ENCODE peak calls at places on chromosomes 12 and 14, in nine cellular contexts. L is esophagus squamous epithelium, X is endothelial cell of umbilical vein, Q is body of pancreas, W is adrenal gland, R is breast epithelium, S is thyroid gland, C is ovary, T is right lobe of liver. U is an unnamed sample. For H3K27me3, the result is how much of the 10 kb centered on the place peaks cover.

GRCh38 chr12:51521554-51522276 is 69.3 kb upstream of the SCN8A start:
- DNase-seq in L (no peak), X (peak), Q (no peak), W (no peak), R (no peak), S (no peak), C (no peak), T (no peak), U (no peak)

GRCh38 chr12:70960484-70960883 is 39.9 kb upstream of the PTPRR start:
- DNase-seq in L (no peak), X (no peak), Q (no peak), W (no peak), R (no peak), S (no peak), C (no peak), T (no peak), U (no peak)

GRCh38 chr12:12007713-12008231 is 63.0 kb upstream of the BCL2L14 start:
- DNase-seq in L (no peak), X (no peak), Q (no peak), W (no peak), R (no peak), S (no peak), C (no peak), T (no peak), U (no peak)

GRCh38 chr12:23949212-23950010 is at the start of gene SOX5:
- DNase-seq in L (no peak), X (peak), Q (peak), W (no peak), R (no peak), S (peak), C (peak), T (peak), U (peak)

GRCh38 chr12:107178776-107179175 is 85.4 kb upstream of the CRY1 start:
- DNase-seq in L (no peak), X (no peak), Q (no peak), W (no peak), R (no peak), S (no peak), C (no peak), T (no peak), U (no peak)

GRCh38 chr14:68846466-68846865 is 53.6 kb upstream of the ZFP36L1 start:
- DNase-seq in L (no peak), X (no peak), Q (no peak), W (no peak), R (no peak), S (no peak), C (no peak), T (no peak), U (no peak)

GRCh38 chr14:54048311-54048710 is 91.7 kb upstream of the BMP4 start:
- DNase-seq in L (no peak), X (no peak), Q (no peak), W (no peak), R (no peak), S (no peak), C (no peak), T (no peak), U (no peak)

GRCh38 chr12:121781751-121782615 is 11.5 kb downstream of the RHOF start:
- DNase-seq in L (no peak), X (no peak), Q (no peak), W (no peak), R (no peak), S (peak), C (no peak), T (no peak), U (no peak)

GRCh38 chr12:23217158-23217557 is 592.2 kb downstream of the ETNK1 start:
- DNase-seq in L (no peak), X (peak), Q (no peak), W (no peak), R (no peak), S (no peak), C (no peak), T (no peak), U (no peak)

GRCh38 chr12:106195638-106196037 is 52.2 kb downstream of the CKAP4 start:
- DNase-seq in L (no peak), X (no peak), Q (peak), W (peak), R (peak), S (peak), C (peak), T (peak), U (peak)

GRCh38 chr12:104357431-104357952 is 54.0 kb downstream of the EID3 start:
- DNase-seq in L (no peak), X (peak), Q (no peak), W (peak), R (no peak), S (no peak), C (no peak), T (no peak), U (no peak)

GRCh38 chr12:49111206-49111605 is 559 bp upstream of the LMBR1L start:
- DNase-seq in L (no peak), X (no peak), Q (no peak), W (no peak), R (no peak), S (no peak), C (no peak), T (no peak), U (no peak)

GRCh38 chr14:58238252-58239247 is 6.1 kb upstream of the PSMA3 start:
- DNase-seq in L (no peak), X (peak), Q (no peak), W (no peak), R (no peak), S (peak), C (peak), T (no peak), U (peak)

GRCh38 chr12:124347335-124347734 is 52.4 kb downstream of the RFLNA start:
- DNase-seq in L (no peak), X (no peak), Q (no peak), W (no peak), R (no peak), S (no peak), C (no peak), T (no peak), U (no peak)

GRCh38 chr14:101174522-101174838 is 271.0 kb upstream of the RTL1 start:
- DNase-seq in L (no peak), X (no peak), Q (no peak), W (no peak), R (no peak), S (peak), C (no peak), T (no peak), U (no peak)

GRCh38 chr12:76547526-76547925 is 12.0 kb downstream of the OSBPL8 start:
- DNase-seq in L (no peak), X (no peak), Q (no peak), W (no peak), R (no peak), S (no peak), C (no peak), T (no peak), U (no peak)

GRCh38 chr12:117686911-117687377 is 281.8 kb downstream of the KSR2 start:
- DNase-seq in L (no peak), X (peak), Q (peak), W (peak), R (no peak), S (peak), C (no peak), T (no peak), U (no peak)

GRCh38 chr12:126095748-126096510 is 1030.7 kb downstream of the AACS start:
- DNase-seq in L (no peak), X (no peak), Q (no peak), W (no peak), R (no peak), S (no peak), C (no peak), T (no peak), U (no peak)

GRCh38 chr14:20492486-20492885 is 12.9 kb upstream of the RNASE10 start:
- DNase-seq in L (no peak), X (no peak), Q (no peak), W (no peak), R (no peak), S (no peak), C (no peak), T (no peak), U (no peak)

GRCh38 chr12:57106021-57106708 is 5.0 kb downstream of the STAT6 start:
- DNase-seq in L (no peak), X (no peak), Q (no peak), W (no peak), R (no peak), S (no peak), C (peak), T (no peak), U (no peak)

GRCh38 chr12:21655594-21655993 is 2.0 kb downstream of the LDHB start:
- DNase-seq in L (no peak), X (no peak), Q (no peak), W (no peak), R (no peak), S (no peak), C (no peak), T (no peak), U (no peak)

GRCh38 chr14:65096323-65097089 is 5.8 kb downstream of the MAX start:
- DNase-seq in L (no peak), X (no peak), Q (no peak), W (no peak), R (no peak), S (no peak), C (no peak), T (no peak), U (no peak)

GRCh38 chr12:65534105-65534841 is 255.8 kb downstream of the MSRB3 start:
- DNase-seq in L (no peak), X (peak), Q (no peak), W (no peak), R (no peak), S (no peak), C (no peak), T (no peak), U (no peak)

GRCh38 chr12:65533177-65533883 is 254.8 kb downstream of the MSRB3 start:
- DNase-seq in L (no peak), X (peak), Q (no peak), W (no peak), R (no peak), S (no peak), C (no peak), T (no peak), U (no peak)

GRCh38 chr12:65532744-65533143 is 254.3 kb downstream of the MSRB3 start:
- DNase-seq in L (no peak), X (peak), Q (no peak), W (no peak), R (no peak), S (no peak), C (no peak), T (no peak), U (no peak)

GRCh38 chr12:65529771-65530435 is 251.4 kb downstream of the MSRB3 start:
- DNase-seq in L (no peak), X (no peak), Q (no peak), W (no peak), R (no peak), S (no peak), C (no peak), T (no peak), U (no peak)

GRCh38 chr12:65532162-65532561 is 253.7 kb downstream of the MSRB3 start:
- DNase-seq in L (no peak), X (no peak), Q (no peak), W (no peak), R (no peak), S (no peak), C (no peak), T (no peak), U (no peak)
- H3K27ac ChIP-seq in L (no peak), X (peak), Q (peak), W (no peak), R (no peak), S (no peak), C (no peak), T (no peak), U (no peak)

GRCh38 chr12:4911316-4911994 is 1.8 kb downstream of the KCNA1 start:
- DNase-seq in L (no peak), X (no peak), Q (no peak), W (no peak), R (no peak), S (peak), C (no peak), T (no peak), U (no peak)

GRCh38 chr12:4908694-4909396 is 860 bp upstream of the KCNA1 start:
- DNase-seq in L (no peak), X (no peak), Q (no peak), W (no peak), R (no peak), S (peak), C (no peak), T (no peak), U (no peak)

GRCh38 chr12:4910502-4911315 is 1.0 kb downstream of the KCNA1 start:
- DNase-seq in L (no peak), X (no peak), Q (no peak), W (no peak), R (no peak), S (peak), C (no peak), T (no peak), U (no peak)

GRCh38 chr12:4909397-4909733 is 340 bp upstream of the KCNA1 start:
- DNase-seq in L (no peak), X (no peak), Q (no peak), W (no peak), R (no peak), S (peak), C (no peak), T (no peak), U (no peak)

DNA sequence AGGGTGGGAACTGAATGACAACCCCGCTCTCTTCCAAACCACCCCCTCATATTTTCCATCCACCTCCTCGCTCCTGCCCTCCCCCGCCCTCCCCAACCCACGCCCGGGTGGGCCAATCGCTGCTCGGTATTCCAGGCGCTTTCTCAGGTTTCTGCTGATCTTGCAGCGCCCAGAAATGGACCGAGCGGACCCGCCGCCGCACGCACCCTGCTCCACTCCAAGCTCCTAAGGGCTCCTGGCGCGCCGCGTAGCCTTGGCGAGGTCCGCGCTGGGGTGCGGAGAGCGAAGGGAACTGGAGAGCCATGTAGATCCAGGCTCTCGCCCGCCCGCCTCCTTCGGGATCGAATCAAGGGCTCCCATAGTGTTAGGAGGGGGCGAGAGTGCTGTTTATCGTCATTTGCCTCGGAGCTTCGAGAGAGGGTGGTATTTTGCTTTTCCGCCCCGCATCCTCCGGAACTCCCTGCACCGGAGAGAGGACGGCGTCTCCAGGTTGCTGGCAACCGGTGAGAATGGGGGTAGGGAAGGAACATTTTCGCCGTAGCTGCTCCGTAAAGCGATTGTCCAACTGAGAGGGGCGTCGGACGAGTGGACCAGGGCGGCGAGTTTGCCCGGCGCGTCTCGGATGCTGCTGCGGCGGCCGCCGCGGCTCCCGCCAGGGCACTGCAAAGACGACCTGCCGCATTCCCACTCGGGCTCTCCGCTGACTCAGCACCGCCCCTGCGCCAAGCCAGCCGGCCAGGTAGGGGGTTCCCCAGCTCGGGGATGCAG is at the start of gene KCNA1:
- DNase-seq in L (no peak), X (no peak), Q (no peak), W (no peak), R (no peak), S (peak), C (no peak), T (no peak), U (no peak)
- TF ChIP-seq POLR2A in L (no peak), X (no peak), Q (no peak), W (no peak), R (no peak), S (no peak), C (no peak), T (no peak), U (no peak)

GRCh38 chr12:112586148-112586783 is 167.5 kb downstream of the PTPN11 start:
- DNase-seq in L (no peak), X (no peak), Q (no peak), W (no peak), R (no peak), S (no peak), C (no peak), T (no peak), U (no peak)
- H3K27me3 ChIP-seq in L (under half), X (under half), Q (under half), W (under half), R (under half), S (under half), C (under half), T (under half), U (under half)

GRCh38 chr12:75526655-75527511 is 15.5 kb upstream of the KRR1 start:
- DNase-seq in L (no peak), X (peak), Q (no peak), W (no peak), R (no peak), S (no peak), C (no peak), T (no peak), U (no peak)
- H3K27ac ChIP-seq in L (no peak), X (no peak), Q (no peak), W (no peak), R (no peak), S (no peak), C (no peak), T (no peak), U (no peak)

GRCh38 chr14:77053046-77053841 is 24.7 kb upstream of the IRF2BPL start:
- DNase-seq in L (no peak), X (peak), Q (peak), W (peak), R (no peak), S (peak), C (peak), T (peak), U (peak)
- TF ChIP-seq POLR2A in L (no peak), X (no peak), Q (no peak), W (peak), R (no peak), S (no peak), C (no peak), T (no peak), U (no peak)

GRCh38 chr14:37588956-37589737 is 5.9 kb downstream of the FOXA1 start:
- DNase-seq in L (no peak), X (no peak), Q (no peak), W (no peak), R (no peak), S (no peak), C (no peak), T (no peak), U (no peak)
- H3K27me3 ChIP-seq in L (under half), X (half or more), Q (under half), W (half or more), R (half or more), S (half or more), C (under half), T (under half), U (under half)

GRCh38 chr12:98388126-98388525 is 127.3 kb upstream of the TMPO start:
- DNase-seq in L (no peak), X (no peak), Q (no peak), W (no peak), R (no peak), S (no peak), C (no peak), T (no peak), U (no peak)

GRCh38 chr12:98385636-98386035 is 129.8 kb upstream of the TMPO start:
- DNase-seq in L (no peak), X (no peak), Q (no peak), W (no peak), R (no peak), S (no peak), C (no peak), T (no peak), U (no peak)
- H3K27ac ChIP-seq in L (no peak), X (no peak), Q (no peak), W (no peak), R (no peak), S (no peak), C (no peak), T (no peak), U (no peak)